ENCODE peak calls at places on chromosomes 11 and 22, in four cellular contexts. P is HEK293T, J is HepG2, E is GM12878. F is an unnamed sample.

GRCh38 chr11:55714982-55715888 is 53.2 kb downstream of the OR4C6 start:
- DNase-seq in E (no peak), P (peak), J (peak), F (no peak)

GRCh38 chr11:113001709-113002108 is 40.5 kb downstream of the NCAM1 start:
- DNase-seq in J (no peak), P (no peak), E (no peak), F (no peak)

GRCh38 chr11:33178443-33179154 is 17.3 kb upstream of the CSTF3 start:
- DNase-seq in P (no peak), E (no peak), J (no peak), F (no peak)

GRCh38 chr22:48268293-48268692 is 1505.8 kb downstream of the TBC1D22A start:
- DNase-seq in J (no peak), P (no peak), E (no peak), F (no peak)

GRCh38 chr11:125063429-125064043 is 431 bp downstream of the SLC37A2 start:
- DNase-seq in E (no peak), J (no peak), P (peak), F (no peak)

GRCh38 chr22:40432625-40433024 is 62.2 kb downstream of the SGSM3 start:
- DNase-seq in E (no peak), P (no peak), J (no peak), F (no peak)

GRCh38 chr11:86676533-86677154 is 4.2 kb upstream of the ME3 start:
- DNase-seq in E (no peak), P (peak), J (peak), F (peak)

GRCh38 chr22:19086417-19086816 is 35.8 kb downstream of the DGCR2 start:
- DNase-seq in P (no peak), J (no peak), E (no peak), F (no peak)

GRCh38 chr11:75345455-75346224 is 5.8 kb downstream of the ARRB1 start:
- DNase-seq in J (no peak), P (no peak), E (peak), F (no peak)

GRCh38 chr11:75342966-75343870 is 8.2 kb downstream of the ARRB1 start:
- DNase-seq in E (no peak), P (no peak), J (peak), F (peak)

GRCh38 chr11:75342231-75342918 is 9.1 kb downstream of the ARRB1 start:
- DNase-seq in J (no peak), P (no peak), E (no peak), F (no peak)

GRCh38 chr11:75344761-75345454 is 6.6 kb downstream of the ARRB1 start:
- DNase-seq in P (no peak), J (no peak), E (no peak), F (no peak)

DNA sequence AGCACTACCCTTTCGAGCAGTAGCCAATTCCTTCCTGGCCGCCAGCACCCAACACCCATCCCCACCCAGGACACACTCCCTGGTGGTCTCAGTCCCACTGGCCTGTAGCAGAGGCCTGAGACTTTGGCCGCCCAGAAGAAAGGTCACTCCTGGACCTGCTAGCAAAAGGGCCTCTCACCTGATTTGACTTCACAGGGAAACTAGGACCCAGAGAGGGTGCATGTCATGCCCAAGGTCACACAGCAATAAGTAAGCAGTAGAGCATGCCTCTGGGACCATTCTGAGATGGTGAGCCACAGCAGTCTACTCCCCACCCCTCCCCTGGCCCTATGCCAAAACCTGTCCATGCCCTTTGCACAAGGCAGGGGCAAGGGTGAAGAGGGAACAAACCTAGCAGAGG is 7.3 kb downstream of the ARRB1 start:
- DNase-seq in E (no peak), P (no peak), J (no peak), F (no peak)
- TF ChIP-seq FOXK2 in E (no peak), P (no peak), J (no peak), F (no peak)

GRCh38 chr11:73652046-73652730 is 5.8 kb downstream of the PLEKHB1 start:
- DNase-seq in E (no peak), J (peak), P (no peak), F (no peak)
- TF ChIP-seq FOXK2 in E (no peak), J (no peak), P (no peak), F (no peak)

GRCh38 chr22:20525048-20525447 is 17.6 kb downstream of the MED15 start:
- DNase-seq in P (no peak), J (no peak), E (no peak), F (no peak)
- TF ChIP-seq FOXK2 in P (no peak), J (no peak), E (no peak), F (no peak)

DNA sequence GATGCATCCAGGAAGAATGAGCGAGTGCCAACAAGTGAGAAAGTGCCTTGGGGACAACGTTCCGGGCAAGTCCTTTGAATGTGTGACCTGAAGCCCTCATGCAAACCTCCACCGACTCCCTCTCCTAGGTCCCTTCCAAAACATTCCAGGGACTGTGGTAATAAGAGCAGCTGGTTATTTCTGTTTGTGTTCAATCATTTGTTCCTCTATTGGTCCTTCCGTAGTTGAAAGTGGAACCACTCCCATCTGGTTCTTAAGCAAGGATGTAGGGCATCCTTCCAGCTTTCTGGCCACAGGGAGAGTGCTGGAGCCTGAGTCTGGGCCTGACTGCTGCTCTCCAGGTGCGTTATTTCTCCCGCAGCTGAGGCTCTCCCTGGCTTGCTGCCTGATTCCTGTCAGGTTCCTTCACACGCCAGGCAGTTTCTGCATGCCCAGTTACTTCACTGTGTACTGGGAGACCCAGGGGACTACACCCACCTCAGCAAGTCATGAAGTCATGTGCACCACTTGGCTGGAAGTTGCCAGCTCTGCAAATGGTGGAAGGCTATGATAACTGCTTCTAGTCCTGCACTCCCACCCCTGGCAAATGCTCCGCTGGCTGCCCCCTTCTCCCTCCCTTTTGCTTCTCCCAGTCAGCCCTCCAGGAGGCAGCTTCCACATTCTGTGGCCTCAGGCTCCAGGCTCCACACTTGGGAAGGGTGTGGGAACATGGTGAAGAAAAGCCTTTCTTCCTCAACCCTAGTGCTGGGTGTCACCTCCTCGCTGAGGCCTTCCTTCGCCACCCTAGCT is 4.0 kb upstream of the ALX4 start:
- DNase-seq in J (no peak), P (no peak), E (no peak), F (no peak)
- TF ChIP-seq FOXK2 in J (no peak), P (no peak), E (no peak), F (no peak)

GRCh38 chr11:2576116-2576515 is 123.7 kb downstream of the KCNQ1OT1 start:
- DNase-seq in J (no peak), P (no peak), E (no peak), F (no peak)

GRCh38 chr11:2573240-2574042 is 126.4 kb downstream of the KCNQ1OT1 start:
- DNase-seq in J (no peak), P (no peak), E (no peak), F (no peak)

GRCh38 chr11:2575611-2576051 is 124.2 kb downstream of the KCNQ1OT1 start:
- DNase-seq in P (no peak), J (no peak), E (no peak), F (no peak)

GRCh38 chr11:2574043-2574552 is 125.7 kb downstream of the KCNQ1OT1 start:
- DNase-seq in P (no peak), E (no peak), J (no peak), F (no peak)

GRCh38 chr11:2574553-2575535 is 125.0 kb downstream of the KCNQ1OT1 start:
- DNase-seq in E (no peak), P (no peak), J (no peak), F (peak)
- TF ChIP-seq FOXK2 in E (no peak), P (no peak), J (no peak), F (no peak)

GRCh38 chr11:61195710-61196109 is 7.6 kb upstream of the PGA3 start:
- DNase-seq in J (no peak), P (no peak), E (no peak), F (no peak)
- TF ChIP-seq FOXK2 in J (no peak), P (no peak), E (no peak), F (no peak)

DNA sequence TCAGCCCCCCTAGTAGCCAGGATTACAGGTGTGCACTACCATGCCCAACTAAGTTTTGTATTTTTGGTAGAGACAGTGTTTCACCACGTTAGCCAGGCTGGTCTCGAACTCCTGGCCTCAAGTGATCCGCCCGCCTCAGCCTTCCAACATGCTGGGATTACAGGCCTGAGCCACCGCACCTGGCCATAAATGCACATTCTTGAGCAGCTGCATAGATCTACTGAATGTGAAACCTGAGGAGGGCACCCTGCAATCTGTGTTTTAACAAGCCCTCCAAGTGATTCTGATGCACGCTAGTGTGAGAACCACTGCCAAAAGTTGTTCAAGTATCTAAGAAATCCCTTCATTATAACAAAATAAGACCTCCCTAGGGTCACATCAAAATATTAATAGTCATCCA is 89.3 kb downstream of the RDX start:
- DNase-seq in E (no peak), J (no peak), P (no peak), F (no peak)
- TF ChIP-seq FOXK2 in E (no peak), J (no peak), P (no peak), F (no peak)

DNA sequence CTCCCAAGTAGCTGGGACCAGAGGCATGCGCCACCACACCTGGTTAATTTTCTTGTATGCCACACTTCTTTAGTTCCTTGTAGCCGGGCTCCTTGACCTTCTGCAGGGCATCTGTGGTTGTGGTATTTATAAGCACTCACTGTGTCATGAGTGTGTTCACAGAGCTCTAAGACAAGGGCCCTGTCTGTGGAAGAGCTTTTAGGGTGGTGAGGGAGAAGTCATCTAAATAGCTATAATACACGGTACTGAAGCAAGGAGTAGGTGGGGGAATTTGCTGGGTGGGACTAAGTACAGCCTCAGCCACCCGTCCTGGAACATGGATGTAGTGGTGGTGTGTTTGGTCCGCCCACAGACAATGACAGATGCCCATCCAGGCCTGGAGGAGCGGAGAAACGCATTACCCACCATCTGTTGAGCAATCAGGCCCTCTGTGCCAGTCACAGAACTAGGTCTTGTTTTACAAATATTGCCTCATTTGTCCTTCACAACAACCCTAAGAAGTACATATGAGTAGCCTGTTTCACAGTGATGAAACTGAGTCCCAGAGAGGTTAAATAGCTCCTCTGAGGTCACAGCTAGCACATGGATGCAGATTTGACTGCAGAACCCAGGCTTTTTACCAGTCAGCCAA is 10.1 kb downstream of the ACO2 start:
- DNase-seq in J (no peak), P (no peak), E (peak), F (no peak)
- TF ChIP-seq FOXK2 in J (no peak), P (no peak), E (no peak), F (no peak)